ENCODE peak calls at places on chromosomes 4 and X, in four cellular contexts. J is pancreas, L is osteoblast, W is cardiac muscle cell. U is an unnamed sample. For H3K36me3 and H3K4me1, the result is how much of the 10 kb centered on the place peaks cover.

GRCh38 chr4:181971973-181972372 is 271.2 kb upstream of the TENM3 start:
- DNase-seq in J (no peak), L (peak), W (no peak), U (no peak)

GRCh38 chrX:68498044-68498507 is 775 bp upstream of the YIPF6 start:
- DNase-seq in J (no peak), L (no peak), W (no peak), U (no peak)

GRCh38 chrX:150225756-150226155 is 137.4 kb upstream of the MAMLD1 start:
- DNase-seq in J (no peak), L (peak), W (no peak), U (no peak)

GRCh38 chr4:3773552-3774001 is 7.4 kb downstream of the ADRA2C start:
- DNase-seq in J (peak), L (no peak), W (no peak), U (no peak)

GRCh38 chr4:61583696-61584095 is 383.6 kb downstream of the ADGRL3 start:
- DNase-seq in J (no peak), L (no peak), W (no peak), U (no peak)

GRCh38 chr4:173652283-173652931 is 122.4 kb upstream of the HAND2 start:
- DNase-seq in J (no peak), L (no peak), W (peak), U (no peak)

GRCh38 chr4:128847074-128847724 is 37.7 kb downstream of the JADE1 start:
- DNase-seq in J (no peak), L (no peak), W (no peak), U (peak)

GRCh38 chr4:26020083-26020668 is 106.2 kb downstream of the SMIM20 start:
- DNase-seq in J (no peak), L (no peak), W (no peak), U (no peak)

GRCh38 chrX:40094041-40094899 is 3.5 kb downstream of the BCOR start:
- DNase-seq in J (peak), L (peak), W (peak), U (peak)

GRCh38 chr4:108834787-108835384 is 72.0 kb upstream of the ETNPPL start:
- DNase-seq in J (no peak), L (peak), W (peak), U (no peak)

GRCh38 chr4:148261861-148262260 is 180.4 kb downstream of the NR3C2 start:
- DNase-seq in J (no peak), L (no peak), W (no peak), U (no peak)

GRCh38 chr4:71136071-71136470 is 142.6 kb downstream of the DCK start:
- DNase-seq in J (no peak), L (peak), W (peak), U (no peak)

GRCh38 chrX:363621-364375 is 22.9 kb downstream of the PPP2R3B start:
- DNase-seq in J (no peak), L (no peak), W (no peak), U (no peak)

GRCh38 chr4:180028682-180029081 is 2214.5 kb upstream of the TENM3 start:
- DNase-seq in J (no peak), L (no peak), W (peak), U (peak)

GRCh38 chrX:36973575-36973974 is 34.6 kb upstream of the FAM47C start:
- DNase-seq in J (no peak), L (no peak), W (no peak), U (no peak)

GRCh38 chrX:7083468-7084396 is 63.8 kb upstream of the STS start:
- DNase-seq in J (no peak), L (no peak), W (no peak), U (no peak)

GRCh38 chrX:150767045-150767395 is 73.8 kb downstream of the MTMR1 start:
- DNase-seq in J (no peak), L (no peak), W (no peak), U (peak)

GRCh38 chrX:52425710-52426245 is 57.0 kb downstream of the XAGE2 start:
- DNase-seq in J (no peak), L (no peak), W (no peak), U (no peak)

DNA sequence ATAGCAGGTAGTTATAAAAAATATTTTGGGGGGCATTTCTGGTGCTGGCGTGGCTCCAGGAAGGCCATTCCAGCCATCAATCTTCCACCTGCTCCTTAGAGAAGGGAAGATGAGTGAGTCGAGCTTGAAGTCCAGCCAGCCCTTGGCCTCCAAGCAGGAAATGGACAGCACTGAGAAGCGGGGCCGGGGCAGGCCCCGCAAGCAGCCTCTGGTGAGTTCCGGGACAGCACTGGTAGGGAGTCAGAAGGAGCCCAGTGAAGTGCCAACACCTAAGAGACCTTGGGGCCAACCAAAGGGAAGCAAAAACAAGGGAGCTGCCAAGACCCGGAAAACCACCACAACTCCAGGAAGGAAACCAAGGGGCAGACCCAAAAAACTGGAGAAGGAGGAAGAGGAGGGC is 29.2 kb upstream of the COX18 start:
- DNase-seq in J (no peak), L (no peak), W (no peak), U (no peak)
- H3K36me3 ChIP-seq in J (under half), L (half or more), W (half or more), U (half or more)

GRCh38 chrX:133989993-133990392 is 4.6 kb upstream of the GPC3 start:
- DNase-seq in J (no peak), L (no peak), W (no peak), U (no peak)

GRCh38 chrX:133987188-133987587 is 1.8 kb upstream of the GPC3 start:
- DNase-seq in J (no peak), L (peak), W (no peak), U (no peak)

GRCh38 chrX:133989491-133989890 is 4.1 kb upstream of the GPC3 start:
- DNase-seq in J (no peak), L (peak), W (no peak), U (no peak)

GRCh38 chrX:133986008-133986683 is 752 bp upstream of the GPC3 start:
- DNase-seq in J (no peak), L (peak), W (no peak), U (no peak)

GRCh38 chrX:133988010-133988409 is 2.6 kb upstream of the GPC3 start:
- DNase-seq in J (no peak), L (peak), W (no peak), U (no peak)
- H3K4me1 ChIP-seq in J (under half), L (under half), W (under half), U (under half)

GRCh38 chr4:22412013-22412412 is 103.9 kb downstream of the ADGRA3 start:
- DNase-seq in J (no peak), L (no peak), W (no peak), U (no peak)
- H3K36me3 ChIP-seq in J (under half), L (under half), W (under half), U (under half)

DNA sequence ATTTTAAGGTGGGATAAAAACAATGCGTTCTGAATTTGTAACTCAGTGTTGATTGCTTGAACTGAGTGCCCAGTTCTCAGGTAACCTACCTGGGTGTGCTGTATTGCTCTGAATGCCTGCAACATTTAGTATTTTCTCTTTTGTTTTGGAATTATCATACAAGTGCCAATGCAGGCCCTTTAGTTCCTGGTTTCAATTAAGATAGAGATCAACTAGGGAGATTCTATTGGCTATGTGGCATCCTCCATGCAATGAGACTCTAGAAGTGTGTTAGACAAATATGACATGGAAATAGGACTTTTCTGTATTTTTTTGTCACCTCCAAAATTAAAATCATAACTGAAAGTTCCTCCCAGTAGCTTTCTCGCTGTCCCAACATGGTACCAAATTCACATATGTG is 438.7 kb upstream of the IGFBP7 start:
- DNase-seq in J (no peak), L (no peak), W (no peak), U (no peak)
- H3K4me1 ChIP-seq in J (under half), L (under half), W (under half), U (under half)

GRCh38 chrX:2855761-2856160 is 27.0 kb downstream of the GYG2 start:
- DNase-seq in J (no peak), L (no peak), W (no peak), U (no peak)

GRCh38 chrX:2863646-2864045 is 34.9 kb downstream of the GYG2 start:
- DNase-seq in J (no peak), L (no peak), W (peak), U (no peak)

GRCh38 chrX:2862404-2862803 is 33.7 kb downstream of the GYG2 start:
- DNase-seq in J (no peak), L (no peak), W (no peak), U (no peak)

GRCh38 chrX:2854918-2855317 is 26.2 kb downstream of the GYG2 start:
- DNase-seq in J (no peak), L (no peak), W (no peak), U (no peak)

GRCh38 chrX:2859197-2859797 is 30.6 kb downstream of the GYG2 start:
- DNase-seq in J (no peak), L (no peak), W (no peak), U (no peak)
- H3K36me3 ChIP-seq in J (under half), L (under half), W (under half), U (under half)

GRCh38 chr4:143355540-143356217 is 19.0 kb downstream of the GAB1 start:
- DNase-seq in J (no peak), L (no peak), W (no peak), U (no peak)
- H3K4me1 ChIP-seq in J (half or more), L (under half), W (half or more), U (half or more)

GRCh38 chrX:19543951-19544359 is 28.6 kb upstream of the MAP3K15 start:
- DNase-seq in J (no peak), L (peak), W (no peak), U (no peak)
- H3K36me3 ChIP-seq in J (under half), L (under half), W (under half), U (under half)

GRCh38 chr4:184380707-184381106 is 93.6 kb downstream of the IRF2 start:
- DNase-seq in J (no peak), L (no peak), W (no peak), U (no peak)

GRCh38 chr4:184384056-184384809 is 90.1 kb downstream of the IRF2 start:
- DNase-seq in J (peak), L (no peak), W (peak), U (no peak)

GRCh38 chr4:184383497-184384055 is 90.8 kb downstream of the IRF2 start:
- DNase-seq in J (no peak), L (peak), W (no peak), U (no peak)

GRCh38 chr4:184384810-184385557 is 89.4 kb downstream of the IRF2 start:
- DNase-seq in J (no peak), L (no peak), W (no peak), U (no peak)

GRCh38 chr4:184382189-184382846 is 92.0 kb downstream of the IRF2 start:
- DNase-seq in J (no peak), L (no peak), W (peak), U (no peak)
- H3K4me1 ChIP-seq in J (under half), L (under half), W (under half), U (under half)

DNA sequence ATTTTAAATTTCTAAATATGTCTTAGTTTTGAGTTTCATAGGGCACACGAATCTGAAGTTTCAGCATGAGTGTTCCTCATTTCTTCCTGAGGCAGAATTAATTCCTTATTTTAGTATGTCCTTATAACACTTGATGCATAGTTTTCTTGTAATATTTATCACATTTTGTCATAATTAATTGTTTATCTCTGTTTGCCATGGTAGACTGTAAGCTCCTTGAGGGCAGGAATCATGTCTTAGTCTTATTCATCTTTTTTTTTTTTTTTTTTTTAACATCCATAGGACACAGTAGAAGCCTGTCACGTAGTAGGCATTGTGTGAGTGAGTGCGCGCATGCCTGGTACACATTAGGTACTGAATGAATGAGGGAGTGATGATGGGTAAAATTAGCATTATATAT is 131.7 kb downstream of the STAG2 start:
- DNase-seq in J (no peak), L (no peak), W (no peak), U (no peak)
- H3K36me3 ChIP-seq in J (under half), L (under half), W (under half), U (half or more)